ENCODE peak calls at places on chromosomes 11 and 22, in six cellular contexts. Y is activated naive CD8-positive, alpha-beta T cell treated with anti-CD3 and anti-CD28 coated beads, Interleukin-2, amount 50 U/mL, for 16 hours; R is T follicular helper cell; N is Ammon's horn; T is NCI-H1930; X is OCI-M1. M is an unnamed sample.
A peak's percentile ranks its signal among the peaks of the same experiment; 100 is the strongest.

GRCh38 chr22:24536089-24536488 is 18.8 kb downstream of the GUCD1 start:
- DNase-seq in Y (no peak), R (no peak), N (no peak), T (no peak), X (no peak), M (no peak)

GRCh38 chr11:84414936-84415335 is 1128.8 kb upstream of the CCDC90B start:
- DNase-seq in Y (no peak), R (no peak), N (no peak), T (no peak), X (no peak), M (no peak)

GRCh38 chr11:12512132-12512531 is 134.8 kb downstream of the PARVA start:
- DNase-seq in Y (no peak), R (no peak), N (no peak), T (no peak), X (no peak), M (no peak)

GRCh38 chr11:45568031-45568430 is 97.4 kb downstream of the CHST1 start:
- DNase-seq in Y (no peak), R (no peak), N (no peak), T (no peak), X (no peak), M (no peak)

GRCh38 chr11:113261709-113262475 is 52.5 kb upstream of the TTC12 start:
- DNase-seq in Y (no peak), R (no peak), N (peak; percentile 66), T (no peak), X (peak; percentile 15), M (no peak)

GRCh38 chr11:117720061-117720511 is 76.9 kb downstream of the DSCAML1 start:
- DNase-seq in Y (no peak), R (no peak), N (no peak), T (no peak), X (no peak), M (no peak)

GRCh38 chr11:3745161-3745560 is 52.2 kb downstream of the NUP98 start:
- DNase-seq in Y (no peak), R (no peak), N (no peak), T (no peak), X (no peak), M (peak; percentile 53)

GRCh38 chr22:29855611-29856181 is 17.6 kb upstream of the ASCC2 start:
- DNase-seq in Y (no peak), R (no peak), N (peak; percentile 21), T (no peak), X (peak; percentile 34), M (no peak)

GRCh38 chr11:125315088-125315740 is 150.7 kb downstream of the PKNOX2 start:
- DNase-seq in Y (no peak), R (no peak), N (no peak), T (no peak), X (no peak), M (no peak)

GRCh38 chr22:50189184-50189848 is 3.6 kb downstream of the TRABD start:
- DNase-seq in Y (no peak), R (no peak), N (no peak), T (no peak), X (no peak), M (no peak)